ENCODE peak calls at places on chromosomes 4 and X, in nine cellular contexts. L, V, U, X, Y, O, M, N and T are unnamed samples.

GRCh38 chrX:39896951-39897740 is 200.6 kb downstream of the BCOR start:
- DNase-seq in L (peak; percentile 56), V (no peak), U (peak; percentile 64), X (peak; percentile 4), Y (peak; percentile 25), O (no peak), M (peak; percentile 49), N (peak; percentile 62), T (no peak)

GRCh38 chr4:2648159-2648814 is 107.8 kb downstream of the TNIP2 start:
- DNase-seq in L (no peak), V (no peak), U (no peak), X (no peak), Y (no peak), O (no peak), M (no peak), N (no peak), T (no peak)

GRCh38 chr4:98150092-98150761 is 7.0 kb upstream of the STPG2 start:
- DNase-seq in L (no peak), V (no peak), U (no peak), X (no peak), Y (no peak), O (no peak), M (no peak), N (peak; percentile 16), T (no peak)

GRCh38 chr4:19580090-19580489 is 671.6 kb upstream of the SLIT2 start:
- DNase-seq in L (no peak), V (no peak), U (no peak), X (no peak), Y (no peak), O (peak; percentile 4), M (no peak), N (peak; percentile 32), T (no peak)

GRCh38 chr4:73208376-73208775 is 50.2 kb downstream of the ANKRD17 start:
- DNase-seq in L (no peak), V (no peak), U (no peak), X (no peak), Y (no peak), O (no peak), M (no peak), N (peak; percentile 79), T (no peak)

GRCh38 chr4:78332974-78333373 is 218.6 kb upstream of the ANXA3 start:
- DNase-seq in L (no peak), V (no peak), U (no peak), X (no peak), Y (no peak), O (no peak), M (no peak), N (no peak), T (no peak)

GRCh38 chr4:181004056-181004455 is 1239.1 kb upstream of the TENM3 start:
- DNase-seq in L (no peak), V (no peak), U (no peak), X (no peak), Y (no peak), O (no peak), M (no peak), N (no peak), T (no peak)

GRCh38 chr4:68896749-68897148 is 54.9 kb downstream of the UGT2A3 start:
- DNase-seq in L (no peak), V (no peak), U (no peak), X (no peak), Y (no peak), O (no peak), M (no peak), N (no peak), T (no peak)

GRCh38 chr4:97786306-97786920 is 356.9 kb downstream of the STPG2 start:
- DNase-seq in L (no peak), V (no peak), U (no peak), X (no peak), Y (no peak), O (no peak), M (no peak), N (no peak), T (no peak)

GRCh38 chr4:48138936-48139335 is 4.9 kb upstream of the TXK start:
- DNase-seq in L (no peak), V (no peak), U (no peak), X (no peak), Y (no peak), O (no peak), M (no peak), N (no peak), T (no peak)

GRCh38 chr4:152041304-152041703 is 280.5 kb upstream of the GATB start:
- DNase-seq in L (no peak), V (no peak), U (no peak), X (no peak), Y (no peak), O (no peak), M (no peak), N (no peak), T (no peak)

GRCh38 chr4:77157859-77158486 is 966 bp downstream of the CCNG2 start:
- DNase-seq in L (peak; percentile 96), V (no peak), U (peak; percentile 93), X (peak; percentile 92), Y (peak; percentile 87), O (peak; percentile 65), M (peak; percentile 95), N (peak; percentile 85), T (peak; percentile 83)

DNA sequence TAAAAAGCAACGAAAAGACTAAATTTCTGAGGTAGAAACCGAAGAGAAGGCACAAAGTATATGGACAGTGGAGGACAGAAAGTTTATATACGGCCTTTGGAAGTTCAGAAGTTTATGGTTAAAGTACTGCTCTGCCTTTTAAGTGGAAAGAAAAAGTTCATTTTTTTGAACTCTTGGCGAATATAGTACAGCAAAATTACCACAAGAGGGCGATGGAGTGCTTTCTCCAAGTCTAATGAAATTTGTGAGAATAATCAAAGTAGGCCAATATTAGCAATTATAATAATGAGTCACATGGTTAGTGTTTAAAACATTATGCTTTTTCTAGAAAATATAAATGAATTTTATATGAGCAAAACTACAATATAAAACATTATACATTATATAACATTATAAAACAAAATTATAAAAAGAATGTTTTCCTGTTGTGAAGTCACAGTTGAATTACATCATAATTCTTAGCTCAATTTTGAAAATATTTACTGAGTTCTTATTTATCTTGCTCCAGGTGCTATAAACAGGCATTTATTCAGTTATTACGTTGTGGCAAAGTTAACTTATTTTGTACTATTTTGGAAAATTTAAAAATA is 136.2 kb upstream of the BMPR1B start:
- DNase-seq in L (peak; percentile 69), V (no peak), U (no peak), X (peak; percentile 27), Y (peak; percentile 27), O (no peak), M (no peak), N (peak; percentile 61), T (no peak)
- TF ChIP-seq CTCF in L (peak; percentile 83), V (peak; percentile 63), U (peak; percentile 86), X (peak; percentile 87), Y (peak; percentile 35), O (peak; percentile 78), M (peak; percentile 69), N (peak; percentile 93), T (peak; percentile 92)

GRCh38 chr4:121676388-121677075 is 20.2 kb downstream of the ANXA5 start:
- DNase-seq in L (peak; percentile 84), V (no peak), U (no peak), X (no peak), Y (no peak), O (no peak), M (no peak), N (no peak), T (no peak)

GRCh38 chr4:121674696-121675095 is 22.1 kb downstream of the ANXA5 start:
- DNase-seq in L (no peak), V (no peak), U (no peak), X (no peak), Y (no peak), O (no peak), M (no peak), N (no peak), T (no peak)

GRCh38 chr4:121677524-121677923 is 19.3 kb downstream of the ANXA5 start:
- DNase-seq in L (no peak), V (no peak), U (no peak), X (no peak), Y (no peak), O (no peak), M (no peak), N (no peak), T (no peak)

GRCh38 chr4:121674191-121674590 is 22.6 kb downstream of the ANXA5 start:
- DNase-seq in L (no peak), V (no peak), U (no peak), X (no peak), Y (no peak), O (no peak), M (no peak), N (no peak), T (no peak)

GRCh38 chr4:121675715-121676114 is 21.1 kb downstream of the ANXA5 start:
- DNase-seq in L (peak; percentile 64), V (no peak), U (no peak), X (no peak), Y (no peak), O (no peak), M (no peak), N (peak; percentile 61), T (no peak)
- TF ChIP-seq CTCF in L (peak; percentile 41), V (peak; percentile 9), U (no peak), X (no peak), Y (no peak), O (peak; percentile 47), M (no peak), N (peak; percentile 38), T (peak; percentile 41)

GRCh38 chr4:6196324-6196723 is 4.0 kb downstream of the JAKMIP1 start:
- DNase-seq in L (no peak), V (no peak), U (no peak), X (no peak), Y (no peak), O (no peak), M (no peak), N (no peak), T (no peak)
- TF ChIP-seq CTCF in L (no peak), V (no peak), U (no peak), X (no peak), Y (no peak), O (no peak), M (no peak), N (no peak), T (no peak)

GRCh38 chrX:141935645-141936044 is 32.0 kb downstream of the MAGEC1 start:
- DNase-seq in L (no peak), V (no peak), U (no peak), X (no peak), Y (no peak), O (no peak), M (no peak), N (no peak), T (no peak)

DNA sequence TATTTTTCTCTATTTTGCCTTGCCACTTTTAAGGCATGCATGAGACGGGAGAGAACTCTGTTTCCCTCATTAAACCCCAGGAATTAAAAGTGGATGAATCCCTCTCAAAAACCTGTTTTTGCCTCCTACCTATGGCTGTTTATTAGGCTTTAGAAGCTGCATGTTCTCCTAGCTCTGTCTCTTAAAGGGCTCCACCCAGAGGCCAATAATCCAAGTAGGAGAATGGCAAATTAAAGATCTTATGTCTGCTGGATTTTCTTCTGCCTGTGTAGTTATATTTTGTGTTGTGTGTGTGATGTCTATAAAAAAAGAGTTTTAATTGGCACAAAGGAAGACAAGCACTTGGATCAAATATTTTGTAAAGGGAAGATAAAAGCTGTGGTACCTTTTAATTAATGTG is 32.4 kb downstream of the MAGEC1 start:
- DNase-seq in L (no peak), V (no peak), U (no peak), X (no peak), Y (no peak), O (no peak), M (no peak), N (no peak), T (no peak)
- TF ChIP-seq CTCF in L (no peak), V (no peak), U (no peak), X (no peak), Y (no peak), O (no peak), M (no peak), N (no peak), T (peak; percentile 21)